ENCODE peak calls at places on chromosomes 13 and 19, in four cellular contexts. Y is SK-N-SH, F is transverse colon, J is stomach. A is an unnamed sample. For H3K4me1, the result is how much of the 10 kb centered on the place peaks cover.

GRCh38 chr13:110509971-110510786 is 51.3 kb downstream of the RAB20 start:
- DNase-seq in Y (no peak), J (no peak), F (no peak), A (no peak)

GRCh38 chr13:32587774-32588165 is 1.5 kb downstream of the PDS5B start:
- DNase-seq in J (no peak), Y (no peak), F (no peak), A (no peak)

GRCh38 chr19:35882074-35882832 is 13.9 kb downstream of the APLP1 start:
- DNase-seq in J (no peak), F (no peak), Y (peak), A (no peak)

GRCh38 chr19:53355739-53356138 is 9.8 kb upstream of the ZNF525 start:
- DNase-seq in F (no peak), Y (no peak), J (no peak), A (no peak)

GRCh38 chr13:71306821-71307220 is 560.2 kb downstream of the DACH1 start:
- DNase-seq in Y (no peak), J (no peak), F (no peak), A (no peak)

GRCh38 chr13:51770681-51771417 is 33.1 kb downstream of the DHRS12 start:
- DNase-seq in F (no peak), Y (no peak), J (peak), A (no peak)

GRCh38 chr19:4984448-4984990 is 15.6 kb downstream of the KDM4B start:
- DNase-seq in Y (peak), J (no peak), F (no peak), A (no peak)

GRCh38 chr19:44706506-44707236 is 7.7 kb downstream of the CEACAM16 start:
- DNase-seq in Y (no peak), F (no peak), J (no peak), A (no peak)

GRCh38 chr13:39110518-39111097 is 72.4 kb downstream of the NHLRC3 start:
- DNase-seq in F (no peak), J (no peak), Y (no peak), A (no peak)

GRCh38 chr13:107099661-107100060 is 531.7 kb upstream of the ARGLU1 start:
- DNase-seq in J (no peak), Y (no peak), F (no peak), A (no peak)

GRCh38 chr13:35349052-35349451 is 127.4 kb downstream of the MAB21L1 start:
- DNase-seq in Y (no peak), J (no peak), F (no peak), A (no peak)

GRCh38 chr13:24741016-24741662 is 22.8 kb upstream of the RNF17 start:
- DNase-seq in J (no peak), F (no peak), Y (no peak), A (no peak)

GRCh38 chr13:46288570-46289259 is 77.0 kb downstream of the LRRC63 start:
- DNase-seq in J (no peak), F (no peak), Y (peak), A (no peak)

GRCh38 chr13:34671136-34671535 is 270.9 kb upstream of the NBEA start:
- DNase-seq in Y (no peak), F (no peak), J (no peak), A (no peak)

GRCh38 chr19:3866798-3867638 is 1.8 kb downstream of the ZFR2 start:
- DNase-seq in F (no peak), J (no peak), Y (peak), A (no peak)

GRCh38 chr13:93309886-93310520 is 83.4 kb downstream of the GPC6 start:
- DNase-seq in J (no peak), Y (no peak), F (no peak), A (no peak)

GRCh38 chr13:79533781-79534400 is 52.9 kb downstream of the NDFIP2 start:
- DNase-seq in Y (no peak), F (no peak), J (no peak), A (no peak)

GRCh38 chr13:20940083-20940482 is 37.5 kb upstream of the XPO4 start:
- DNase-seq in J (no peak), F (no peak), Y (no peak), A (no peak)

GRCh38 chr13:39419068-39419467 is 183.9 kb downstream of the LHFPL6 start:
- DNase-seq in Y (no peak), F (no peak), J (no peak), A (no peak)

GRCh38 chr13:111953546-111954178 is 113.3 kb upstream of the SOX1 start:
- DNase-seq in J (peak), Y (no peak), F (no peak), A (peak)

GRCh38 chr19:2337329-2337707 is 8.8 kb downstream of the SPPL2B start:
- DNase-seq in Y (peak), J (no peak), F (no peak), A (no peak)

GRCh38 chr13:55155046-55155445 is 1985.7 kb upstream of the PRR20A start:
- DNase-seq in F (no peak), J (no peak), Y (no peak), A (no peak)

GRCh38 chr13:111314852-111315251 is 5.6 kb upstream of the TEX29 start:
- DNase-seq in Y (no peak), F (no peak), J (no peak), A (no peak)

GRCh38 chr13:99265162-99265822 is 7.1 kb upstream of the GPR18 start:
- DNase-seq in F (no peak), Y (no peak), J (no peak), A (no peak)

GRCh38 chr19:13154241-13154778 is 4.1 kb downstream of the IER2 start:
- DNase-seq in Y (peak), J (peak), F (peak), A (no peak)

GRCh38 chr13:26539738-26540292 is 17.7 kb upstream of the WASF3 start:
- DNase-seq in J (no peak), F (peak), Y (no peak), A (no peak)
- H3K27ac ChIP-seq in J (no peak), F (no peak), Y (no peak), A (no peak)

DNA sequence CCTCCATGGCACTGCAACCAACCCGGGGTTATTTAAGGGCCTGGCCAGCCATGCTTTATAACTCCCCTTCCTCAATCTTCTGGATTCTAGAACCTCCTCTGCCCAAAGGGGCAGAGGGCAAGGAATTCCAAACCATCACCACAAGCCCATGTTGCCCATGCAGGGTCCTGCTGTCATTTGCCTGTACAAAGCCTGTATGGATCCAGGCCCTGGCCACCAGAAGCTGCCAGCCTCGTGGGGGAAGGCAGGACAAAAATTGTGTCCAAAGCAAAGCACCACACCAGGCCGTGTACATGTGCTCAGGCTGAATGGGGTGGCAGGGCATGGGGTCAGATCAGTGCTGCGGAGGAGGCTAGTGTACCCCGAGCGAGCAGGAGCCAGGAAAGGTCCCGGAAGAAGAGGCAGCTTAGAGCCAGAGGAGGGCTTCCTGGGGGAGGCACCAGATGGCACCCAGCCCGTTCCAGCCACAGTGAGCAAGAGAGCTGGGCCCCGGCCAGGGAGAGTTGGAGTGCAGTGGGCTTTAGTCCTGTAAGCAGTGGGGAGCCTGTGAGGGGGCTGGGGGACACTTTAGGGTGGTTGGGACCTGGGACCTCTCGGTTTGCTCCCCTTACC is 35.8 kb downstream of the CAPN12 start:
- DNase-seq in F (no peak), Y (no peak), J (no peak), A (no peak)
- H3K4me1 ChIP-seq in F (under half), Y (under half), J (half or more), A (half or more)

GRCh38 chr19:11673608-11674041 is 65.1 kb downstream of the ZNF823 start:
- DNase-seq in Y (no peak), F (peak), J (peak), A (no peak)
- TF ChIP-seq POLR2AphosphoS5 in Y (no peak), F (no peak), J (no peak), A (no peak)

DNA sequence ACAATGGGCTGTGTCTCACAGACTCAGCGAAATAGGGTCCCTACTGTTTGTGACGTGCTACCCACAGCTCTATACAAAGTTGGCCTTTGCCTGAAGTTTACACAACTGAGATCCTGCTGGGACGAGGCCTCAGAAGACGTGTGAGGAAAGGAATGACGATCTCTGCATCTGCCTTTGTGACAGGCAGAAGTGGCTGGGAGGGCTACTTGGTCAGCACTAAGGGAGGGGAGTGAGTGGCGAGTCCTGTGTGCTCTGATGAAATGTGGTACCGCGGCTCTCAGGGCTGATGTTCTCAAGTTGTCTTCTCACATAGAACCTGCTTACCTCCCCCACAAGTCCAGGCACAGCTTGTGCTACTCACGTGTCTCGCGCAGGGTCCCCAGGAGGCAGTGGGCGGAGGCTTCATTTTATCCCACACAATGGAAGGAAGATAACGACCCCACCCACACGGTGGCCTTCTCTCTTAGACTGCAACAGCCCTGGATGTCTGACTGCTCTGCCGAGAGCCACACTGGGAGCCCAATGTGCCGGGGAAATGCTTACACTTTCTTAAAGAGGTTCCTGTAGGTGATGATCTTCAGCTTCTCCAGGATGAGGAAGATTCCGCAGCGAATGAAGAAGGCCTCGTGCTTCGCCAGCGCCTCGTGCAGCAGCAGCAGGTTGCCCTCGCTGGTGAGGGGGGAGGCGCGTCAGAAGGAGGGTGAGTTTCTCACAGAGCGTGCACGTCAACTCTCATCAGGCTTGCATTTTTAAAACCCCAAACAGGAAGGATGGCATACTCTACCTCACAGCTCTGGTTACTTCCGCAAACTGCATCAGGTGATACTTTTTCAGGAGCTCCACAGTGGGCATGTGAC is 21.2 kb downstream of the PROZ start:
- DNase-seq in J (no peak), F (no peak), Y (no peak), A (peak)
- H3K27ac ChIP-seq in J (no peak), F (no peak), Y (peak), A (no peak)

GRCh38 chr19:18170714-18171255 is 2.8 kb upstream of the IFI30 start:
- DNase-seq in F (peak), Y (peak), J (no peak), A (no peak)
- H3K4me1 ChIP-seq in F (under half), Y (under half), J (under half), A (under half)

GRCh38 chr19:18097217-18097992 is at the start of gene MAST3:
- DNase-seq in F (peak), Y (peak), J (peak), A (no peak)
- TF ChIP-seq POLR2AphosphoS5 in F (no peak), Y (no peak), J (no peak), A (no peak)

DNA sequence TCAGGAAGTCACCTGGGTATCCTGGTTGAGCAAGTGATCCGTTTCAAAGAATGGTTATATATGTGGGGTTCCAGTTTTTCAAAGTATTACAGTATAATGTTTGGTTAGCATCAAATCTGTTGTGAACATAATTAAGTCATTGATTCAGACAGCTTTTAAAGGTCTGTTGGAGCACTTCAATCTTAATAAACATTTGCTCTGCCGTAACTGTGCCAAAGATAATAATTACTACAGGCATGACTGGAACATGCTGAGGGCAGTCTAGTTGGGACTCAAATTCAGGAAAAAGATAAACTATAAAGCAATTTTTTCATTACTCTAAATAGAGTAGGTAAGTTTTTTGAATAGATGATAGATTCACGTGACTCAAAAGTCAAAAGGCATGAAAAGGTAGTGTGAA is 23.3 kb downstream of the HNRNPM start:
- DNase-seq in F (no peak), Y (no peak), J (no peak), A (no peak)
- H3K27ac ChIP-seq in F (no peak), Y (peak), J (no peak), A (no peak)

GRCh38 chr13:41011382-41011956 is 7.6 kb downstream of the ELF1 start:
- DNase-seq in F (no peak), J (no peak), Y (no peak), A (no peak)
- H3K4me1 ChIP-seq in F (half or more), J (half or more), Y (under half), A (half or more)